ENCODE peak calls at places on chromosomes 11 and 22, in nine cellular contexts. X is H9; J is hepatic stellate cell; G is stimulated activated CD8-positive, alpha-beta memory T cell treated with anti-CD3 and anti-CD28 coated beads, Interleukin-4, amount 100 ng/mL, for 1 hour; N is ovary; U is midbrain; S is iris pigment epithelial cell; H is bronchial epithelial cell; E is stimulated activated naive CD8-positive, alpha-beta T cell treated with anti-CD3 and anti-CD28 coated beads, Interleukin-15, amount 100 ng/mL, for 72 hours. R is an unnamed sample.

GRCh38 chr11:98531576-98531975 is 489.2 kb upstream of the CNTN5 start:
- DNase-seq in X (no peak), J (no peak), G (no peak), N (no peak), U (no peak), S (peak; percentile 0), H (peak; percentile 58), E (no peak), R (no peak)

GRCh38 chr11:98940913-98941312 is 79.8 kb upstream of the CNTN5 start:
- DNase-seq in X (peak; percentile 58), J (no peak), G (no peak), N (no peak), U (no peak), S (no peak), H (peak; percentile 44), E (no peak), R (no peak)

GRCh38 chr11:130772266-130773227 is 143.7 kb downstream of the SNX19 start:
- DNase-seq in X (no peak), J (peak; percentile 79), G (no peak), N (no peak), U (no peak), S (peak; percentile 97), H (peak; percentile 86), E (no peak), R (no peak)

GRCh38 chr11:45920531-45921477 is 1.7 kb upstream of the LARGE2 start:
- DNase-seq in X (no peak), J (no peak), G (no peak), N (no peak), U (no peak), S (no peak), H (no peak), E (no peak), R (no peak)

GRCh38 chr11:8814209-8814922 is 96.6 kb upstream of the AKIP1 start:
- DNase-seq in X (no peak), J (no peak), G (no peak), N (no peak), U (no peak), S (peak; percentile 36), H (peak; percentile 96), E (no peak), R (no peak)

GRCh38 chr11:3953327-3953726 is 97.9 kb downstream of the STIM1 start:
- DNase-seq in X (no peak), J (no peak), G (no peak), N (no peak), U (no peak), S (no peak), H (no peak), E (no peak), R (no peak)

GRCh38 chr22:28917747-28918543 is 34.6 kb downstream of the ZNRF3 start:
- DNase-seq in X (no peak), J (no peak), G (no peak), N (no peak), U (peak; percentile 37), S (peak; percentile 46), H (no peak), E (no peak), R (no peak)

GRCh38 chr11:130514316-130514715 is 65.9 kb downstream of the ADAMTS15 start:
- DNase-seq in X (no peak), J (no peak), G (no peak), N (no peak), U (no peak), S (peak; percentile 54), H (no peak), E (no peak), R (no peak)

GRCh38 chr11:2531277-2531986 is 86.6 kb downstream of the KCNQ1 start:
- DNase-seq in X (peak; percentile 83), J (peak; percentile 88), G (peak; percentile 48), N (peak; percentile 82), U (peak; percentile 61), S (peak; percentile 38), H (peak; percentile 14), E (peak; percentile 63), R (peak; percentile 47)

GRCh38 chr11:47971501-47971900 is 8.9 kb upstream of the PTPRJ start:
- DNase-seq in X (no peak), J (no peak), G (no peak), N (no peak), U (no peak), S (no peak), H (no peak), E (no peak), R (no peak)

GRCh38 chr11:131546218-131546895 is 175.9 kb downstream of the NTM start:
- DNase-seq in X (peak; percentile 39), J (no peak), G (no peak), N (no peak), U (no peak), S (no peak), H (no peak), E (no peak), R (no peak)

GRCh38 chr11:35491231-35491871 is 34.1 kb downstream of the PAMR1 start:
- DNase-seq in X (no peak), J (peak; percentile 65), G (no peak), N (no peak), U (no peak), S (peak; percentile 96), H (peak; percentile 30), E (no peak), R (no peak)

GRCh38 chr11:57727185-57727584 is 14.1 kb upstream of the SELENOH start:
- DNase-seq in X (no peak), J (no peak), G (no peak), N (no peak), U (no peak), S (no peak), H (peak; percentile 61), E (no peak), R (no peak)

GRCh38 chr11:72511393-72512047 is 77.2 kb upstream of the CLPB start:
- DNase-seq in X (no peak), J (no peak), G (no peak), N (no peak), U (no peak), S (no peak), H (peak; percentile 38), E (no peak), R (no peak)

GRCh38 chr11:14973621-14974020 is 1.5 kb upstream of the CALCA start:
- DNase-seq in X (peak; percentile 44), J (no peak), G (no peak), N (no peak), U (no peak), S (peak; percentile 7), H (no peak), E (peak; percentile 57), R (peak; percentile 18)

GRCh38 chr11:133526790-133527189 is 5.5 kb downstream of the OPCML start:
- DNase-seq in X (no peak), J (no peak), G (no peak), N (no peak), U (no peak), S (no peak), H (no peak), E (no peak), R (no peak)

GRCh38 chr11:118530180-118530682 is 761 bp upstream of the TMEM25 start:
- DNase-seq in X (no peak), J (no peak), G (no peak), N (no peak), U (no peak), S (peak; percentile 28), H (peak; percentile 14), E (no peak), R (no peak)

GRCh38 chr11:120739780-120740179 is 228.2 kb downstream of the GRIK4 start:
- DNase-seq in X (no peak), J (no peak), G (no peak), N (no peak), U (no peak), S (no peak), H (no peak), E (no peak), R (no peak)

GRCh38 chr11:122163420-122163819 is 47.4 kb upstream of the BLID start:
- DNase-seq in X (no peak), J (no peak), G (no peak), N (no peak), U (no peak), S (peak; percentile 87), H (no peak), E (no peak), R (no peak)

GRCh38 chr11:65329503-65329902 is 4.1 kb upstream of the DPF2 start:
- DNase-seq in X (no peak), J (no peak), G (no peak), N (no peak), U (no peak), S (no peak), H (no peak), E (no peak), R (no peak)

GRCh38 chr22:24697671-24698082 is 76.8 kb downstream of the PIWIL3 start:
- DNase-seq in X (no peak), J (no peak), G (no peak), N (no peak), U (peak; percentile 2), S (no peak), H (peak; percentile 18), E (no peak), R (no peak)

GRCh38 chr11:721913-722811 is 16.1 kb downstream of the EPS8L2 start:
- DNase-seq in X (peak; percentile 36), J (no peak), G (no peak), N (no peak), U (no peak), S (no peak), H (no peak), E (peak; percentile 48), R (no peak)

GRCh38 chr22:25970348-25970995 is 198.8 kb upstream of the SEZ6L start:
- DNase-seq in X (peak; percentile 52), J (no peak), G (no peak), N (no peak), U (no peak), S (no peak), H (no peak), E (no peak), R (no peak)

GRCh38 chr11:26418391-26418790 is 86.5 kb downstream of the ANO3 start:
- DNase-seq in X (no peak), J (no peak), G (no peak), N (no peak), U (no peak), S (no peak), H (no peak), E (no peak), R (no peak)

GRCh38 chr22:19396561-19396933 is 35.0 kb downstream of the HIRA start:
- DNase-seq in X (no peak), J (no peak), G (no peak), N (no peak), U (no peak), S (no peak), H (no peak), E (no peak), R (no peak)

R was measured in T-helper 2 cell treated with Interferon-gamma antibody and Interleukin-4, amounts not matched to agents 5 μg/mL and 100 μg/mL, for 36 hours.